ENCODE peak calls at places on chromosome 15, in four cellular contexts. J is ovary, K is AG04450, Y is cardiac muscle cell. Q is an unnamed sample.

GRCh38 chr15:35481992-35482391 is 64.0 kb downstream of the DPH6 start:
- DNase-seq in J (no peak), K (peak), Y (peak), Q (no peak)

GRCh38 chr15:91864669-91865068 is 11.2 kb downstream of the SLCO3A1 start:
- DNase-seq in J (no peak), K (no peak), Y (no peak), Q (no peak)

GRCh38 chr15:65309882-65310418 is 5.5 kb downstream of the RNU5B-1 start:
- DNase-seq in J (no peak), K (peak), Y (no peak), Q (no peak)

GRCh38 chr15:39321977-39322376 is 258.9 kb upstream of the THBS1 start:
- DNase-seq in J (no peak), K (no peak), Y (peak), Q (no peak)

GRCh38 chr15:82952156-82953081 is at the start of gene HOMER2:
- DNase-seq in J (peak), K (no peak), Y (peak), Q (peak)

GRCh38 chr15:89483079-89483478 is 13.3 kb downstream of the RHCG start:
- DNase-seq in J (no peak), K (no peak), Y (no peak), Q (no peak)

GRCh38 chr15:48680841-48681240 is 35.3 kb upstream of the FBN1 start:
- DNase-seq in J (no peak), K (peak), Y (peak), Q (no peak)

GRCh38 chr15:94360251-94360671 is 128.9 kb downstream of the MCTP2 start:
- DNase-seq in J (no peak), K (no peak), Y (no peak), Q (no peak)

GRCh38 chr15:62173215-62173614 is 8.1 kb upstream of the C2CD4B start:
- DNase-seq in J (no peak), K (no peak), Y (peak), Q (no peak)

GRCh38 chr15:31051646-31052045 is 49.9 kb downstream of the TRPM1 start:
- DNase-seq in J (no peak), K (no peak), Y (no peak), Q (no peak)

GRCh38 chr15:56943398-56943797 is 25.0 kb downstream of the TCF12 start:
- DNase-seq in J (no peak), K (no peak), Y (peak), Q (no peak)

GRCh38 chr15:83158393-83158792 is 49.2 kb downstream of the HDGFL3 start:
- DNase-seq in J (no peak), K (no peak), Y (no peak), Q (no peak)

GRCh38 chr15:52011711-52012144 is 7.3 kb upstream of the MAPK6 start:
- DNase-seq in J (no peak), K (no peak), Y (peak), Q (no peak)

GRCh38 chr15:90291679-90292356 is 26.3 kb downstream of the NGRN start:
- DNase-seq in J (no peak), K (no peak), Y (no peak), Q (no peak)

GRCh38 chr15:94963953-94964352 is 732.6 kb downstream of the MCTP2 start:
- DNase-seq in J (no peak), K (no peak), Y (no peak), Q (no peak)

GRCh38 chr15:61130945-61131597 is 98.0 kb downstream of the RORA start:
- DNase-seq in J (no peak), K (no peak), Y (no peak), Q (no peak)

GRCh38 chr15:49370782-49371181 is 52.3 kb upstream of the FGF7 start:
- DNase-seq in J (no peak), K (no peak), Y (peak), Q (no peak)

GRCh38 chr15:29089731-29090616 is 179.6 kb downstream of the NSMCE3 start:
- DNase-seq in J (no peak), K (peak), Y (peak), Q (peak)

DNA sequence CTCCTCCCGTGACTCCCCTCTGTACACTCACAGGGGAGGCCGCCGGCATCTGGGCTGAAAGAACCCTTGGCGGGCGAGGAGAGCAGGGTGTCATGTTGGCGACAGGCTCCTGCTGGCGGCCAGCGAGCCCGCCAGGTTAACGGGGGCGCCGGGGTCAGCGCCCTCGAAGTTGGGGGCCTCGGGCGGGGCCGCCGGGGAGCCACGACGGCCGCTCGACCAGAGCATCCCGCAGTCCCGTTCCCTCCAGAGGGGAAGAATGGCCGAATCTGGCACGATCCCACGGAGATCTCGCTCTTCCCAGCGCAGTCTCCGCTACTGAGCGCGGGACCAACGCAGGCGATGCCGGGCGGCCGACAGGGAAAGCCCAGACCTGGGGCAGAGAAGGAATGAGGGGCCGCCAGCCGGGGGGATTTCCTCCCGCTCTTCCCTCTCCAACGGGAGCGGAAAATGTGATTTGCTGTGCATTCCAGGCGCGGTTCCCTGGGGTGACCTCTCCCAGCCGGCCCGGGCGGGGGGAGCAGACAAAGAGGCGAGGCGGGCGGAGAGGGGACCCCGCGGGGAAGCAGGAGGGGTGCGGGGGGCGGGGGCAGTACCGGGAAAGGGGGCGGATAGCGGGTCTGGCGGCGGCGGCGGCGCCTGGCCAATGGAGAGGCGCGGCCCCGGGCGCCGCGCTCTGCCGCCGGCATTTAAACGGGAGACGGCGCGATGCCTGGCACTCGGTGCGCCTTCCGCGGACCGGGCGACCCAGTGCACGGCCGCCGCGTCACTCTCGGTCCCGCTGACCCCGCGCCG is at the start of gene GREM1:
- DNase-seq in J (no peak), K (no peak), Y (peak), Q (no peak)
- H3K27ac ChIP-seq in J (no peak), K (peak), Y (no peak), Q (peak)

GRCh38 chr15:74182131-74182530 is 8.6 kb downstream of the ISLR start:
- DNase-seq in J (no peak), K (no peak), Y (no peak), Q (peak)

GRCh38 chr15:74180689-74181602 is 7.4 kb downstream of the ISLR start:
- DNase-seq in J (no peak), K (no peak), Y (no peak), Q (no peak)

GRCh38 chr15:74178326-74179100 is 5.0 kb downstream of the ISLR start:
- DNase-seq in J (no peak), K (no peak), Y (no peak), Q (no peak)

GRCh38 chr15:74179101-74179841 is 5.8 kb downstream of the ISLR start:
- DNase-seq in J (peak), K (peak), Y (peak), Q (peak)

DNA sequence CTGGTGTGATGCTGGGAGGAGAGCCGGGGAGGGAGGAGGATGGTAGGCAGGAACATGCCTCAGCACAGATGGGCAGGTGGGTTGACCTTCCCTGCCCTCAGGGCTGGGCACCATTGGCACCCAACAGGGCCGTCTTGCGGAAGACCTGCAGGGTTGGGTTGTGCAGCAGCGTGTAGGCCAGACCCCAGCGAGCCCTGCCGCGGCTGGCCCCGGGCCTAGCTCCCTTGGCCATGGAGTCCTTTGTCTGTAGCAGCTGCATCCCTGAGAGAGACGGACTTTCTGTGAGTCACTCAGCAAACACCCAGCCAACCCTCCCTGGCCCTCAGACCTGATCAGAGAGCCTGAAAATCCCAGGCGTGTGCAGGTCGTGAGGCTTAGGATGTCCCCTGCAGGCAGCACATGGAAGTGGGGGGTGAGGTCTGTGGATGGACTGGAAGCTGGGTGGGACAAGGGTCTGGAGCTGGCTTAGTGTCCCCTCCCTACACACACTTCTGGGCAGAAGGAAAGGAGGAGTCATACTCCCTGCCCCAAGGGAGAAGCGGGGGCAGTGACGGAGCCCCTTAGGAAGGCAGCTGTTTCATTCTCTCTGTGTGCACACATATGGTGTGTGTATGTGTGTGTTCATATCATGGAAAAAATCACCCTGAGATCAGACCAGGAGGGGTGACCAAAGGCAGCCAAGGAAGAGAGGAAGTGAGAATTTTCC is 6.6 kb downstream of the ISLR start:
- DNase-seq in J (no peak), K (no peak), Y (peak), Q (peak)
- H3K27ac ChIP-seq in J (peak), K (peak), Y (no peak), Q (peak)

GRCh38 chr15:66591322-66591862 is 25.6 kb upstream of the LCTL start:
- DNase-seq in J (no peak), K (no peak), Y (no peak), Q (no peak)

GRCh38 chr15:66594836-66595235 is 29.0 kb upstream of the LCTL start:
- DNase-seq in J (no peak), K (no peak), Y (no peak), Q (no peak)

GRCh38 chr15:66593219-66593780 is 27.5 kb upstream of the LCTL start:
- DNase-seq in J (no peak), K (no peak), Y (no peak), Q (no peak)

GRCh38 chr15:66594344-66594743 is 28.5 kb upstream of the LCTL start:
- DNase-seq in J (no peak), K (no peak), Y (no peak), Q (no peak)

GRCh38 chr15:66592505-66593218 is 26.9 kb upstream of the LCTL start:
- DNase-seq in J (no peak), K (no peak), Y (peak), Q (no peak)
- H3K27ac ChIP-seq in J (no peak), K (no peak), Y (peak), Q (no peak)

GRCh38 chr15:25789206-25789605 is 73.9 kb downstream of the ATP10A start:
- DNase-seq in J (no peak), K (no peak), Y (peak), Q (no peak)
- H3K27ac ChIP-seq in J (no peak), K (no peak), Y (no peak), Q (no peak)

GRCh38 chr15:55661431-55661830 is 73.3 kb upstream of the PYGO1 start:
- DNase-seq in J (no peak), K (no peak), Y (peak), Q (no peak)
- H3K27ac ChIP-seq in J (no peak), K (no peak), Y (peak), Q (no peak)

DNA sequence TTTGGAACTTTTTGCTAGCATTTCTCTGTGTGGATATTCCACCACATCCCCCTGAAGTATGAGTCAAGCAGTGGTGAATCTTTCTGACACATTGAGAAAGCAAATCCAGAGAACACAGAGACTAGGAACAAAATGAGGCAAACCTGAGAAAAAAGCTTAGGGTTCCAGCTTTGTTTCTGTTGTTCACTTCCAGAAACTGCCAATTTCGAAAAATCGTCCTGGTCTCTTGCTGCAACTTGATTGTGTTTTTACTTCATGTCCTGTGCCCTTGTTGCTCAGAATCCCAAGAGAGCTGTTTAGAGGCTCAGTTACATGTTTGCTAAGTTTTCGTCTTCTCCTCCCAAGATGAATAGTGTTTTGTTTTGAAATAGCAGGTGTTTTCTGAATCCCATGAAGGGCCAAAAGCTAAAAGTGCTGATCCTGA is 13.7 kb downstream of the MAP2K1 start:
- DNase-seq in J (no peak), K (no peak), Y (no peak), Q (no peak)
- H3K27ac ChIP-seq in J (no peak), K (peak), Y (no peak), Q (no peak)

DNA sequence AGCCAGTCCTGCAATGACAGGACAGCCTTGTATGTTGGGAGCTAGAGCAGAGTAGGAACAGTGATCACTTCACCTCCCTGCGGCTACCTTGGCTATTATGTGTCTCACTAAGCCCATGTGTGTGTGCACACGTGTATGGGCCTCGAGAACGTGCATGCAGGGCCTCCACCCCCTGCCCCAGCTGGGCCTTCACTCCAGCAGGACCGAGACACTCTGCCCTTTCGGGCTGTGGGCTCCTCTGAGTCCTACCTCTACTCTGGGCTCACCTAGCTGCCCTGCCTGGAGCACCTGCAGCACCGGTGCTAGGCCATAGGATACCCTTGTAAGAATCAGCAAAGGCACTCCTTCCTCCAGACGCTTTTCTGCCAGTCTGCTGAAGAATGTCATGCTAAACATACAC is 77.5 kb downstream of the LINGO1 start:
- DNase-seq in J (no peak), K (no peak), Y (no peak), Q (no peak)
- H3K27ac ChIP-seq in J (no peak), K (no peak), Y (no peak), Q (peak)

DNA sequence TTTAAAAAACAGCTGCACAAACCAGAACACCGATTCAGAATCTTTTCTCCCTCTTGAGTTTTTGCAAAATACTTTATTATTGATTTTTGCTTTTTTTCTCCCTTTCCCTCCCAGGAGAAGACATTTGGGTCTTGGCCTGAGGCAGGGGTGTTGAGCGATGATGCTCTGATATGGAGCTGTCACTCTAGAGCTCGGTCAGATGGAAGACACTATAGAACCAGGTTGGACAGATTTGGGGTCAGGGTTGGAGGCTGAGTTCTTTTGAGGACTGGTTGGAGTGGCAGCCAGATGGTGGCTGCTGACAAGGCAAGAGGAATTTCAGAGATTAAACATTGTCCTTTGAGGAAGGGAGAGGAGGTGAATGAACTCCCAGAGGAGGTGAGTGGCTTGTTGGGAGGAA is 16.9 kb downstream of the CDAN1 start:
- DNase-seq in J (no peak), K (no peak), Y (no peak), Q (no peak)
- H3K27ac ChIP-seq in J (no peak), K (no peak), Y (peak), Q (peak)

DNA sequence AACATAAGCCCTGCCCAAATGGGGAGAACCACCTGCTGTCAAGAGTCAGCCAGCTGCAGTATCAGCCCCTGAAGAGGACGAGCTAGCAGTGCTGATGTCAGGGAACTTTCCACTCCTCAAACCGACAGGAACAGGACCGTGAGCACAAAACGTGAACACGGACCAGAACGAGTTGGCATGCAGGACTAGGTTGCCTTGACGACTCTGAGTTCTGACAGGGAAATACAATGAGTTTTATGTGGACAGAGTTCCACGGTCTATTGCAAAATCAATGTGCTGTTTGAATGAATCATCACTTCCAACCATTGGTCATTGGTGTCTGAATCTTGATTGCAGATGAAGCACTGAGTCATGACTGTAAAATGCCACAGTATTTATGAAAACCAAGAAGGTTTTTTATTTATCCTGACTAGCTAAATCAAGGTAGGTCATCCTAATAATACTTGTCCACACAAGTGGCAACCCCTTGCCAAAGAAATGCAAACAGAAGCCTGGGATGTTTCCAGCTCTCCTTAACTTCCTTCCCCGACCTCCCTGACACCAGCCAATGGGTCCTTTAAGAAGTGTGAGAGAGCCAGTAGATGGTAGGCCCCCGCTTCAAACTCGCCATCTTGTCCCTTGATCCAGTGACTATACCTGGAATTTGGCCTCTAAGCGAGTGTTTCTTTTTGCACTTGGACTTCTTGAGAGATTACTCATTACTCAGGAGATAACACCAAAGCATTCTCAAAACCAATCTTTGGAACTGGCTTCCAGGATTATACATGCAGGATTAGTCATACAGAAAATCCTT is 119.6 kb downstream of the ASB7 start:
- DNase-seq in J (peak), K (peak), Y (peak), Q (no peak)
- H3K27ac ChIP-seq in J (no peak), K (peak), Y (no peak), Q (no peak)

GRCh38 chr15:64092864-64093626 is 593 bp downstream of the CIAO2A start:
- DNase-seq in J (peak), K (no peak), Y (peak), Q (no peak)

GRCh38 chr15:64095795-64096485 is at the start of gene SNX1:
- DNase-seq in J (peak), K (peak), Y (peak), Q (peak)

GRCh38 chr15:64095431-64095794 is 369 bp upstream of the SNX1 start:
- DNase-seq in J (no peak), K (no peak), Y (no peak), Q (no peak)

GRCh38 chr15:64092075-64092820 is 1.4 kb downstream of the CIAO2A start:
- DNase-seq in J (no peak), K (no peak), Y (no peak), Q (no peak)

GRCh38 chr15:64093627-64094417 is at the start of gene CIAO2A:
- DNase-seq in J (peak), K (peak), Y (peak), Q (peak)
- H3K27ac ChIP-seq in J (peak), K (peak), Y (peak), Q (peak)